ENCODE peak calls at places on chromosome 2, in ten cellular contexts. One of them, this sample, is unnamed. For H3K4me1, the result is how much of the 10 kb centered on the place peaks cover.

GRCh38 chr2:207869784-207870778 is 100.4 kb upstream of the FZD5 start:
- DNase-seq in CD4-positive, alpha-beta memory T cell: no peak
- DNase-seq in trophoblast cell: peak
- DNase-seq in stomach: no peak
- DNase-seq in right cardiac atrium: no peak
- DNase-seq in heart left ventricle: no peak
- DNase-seq in GM23338: no peak
- DNase-seq in Karpas-422: no peak
- DNase-seq in CD8-positive, alpha-beta T cell: no peak
- DNase-seq in mucosa of descending colon: no peak
- DNase-seq in this sample: no peak

GRCh38 chr2:17894005-17894404 is 15.5 kb downstream of the KCNS3 start:
- DNase-seq in CD4-positive, alpha-beta memory T cell: no peak
- DNase-seq in trophoblast cell: no peak
- DNase-seq in stomach: no peak
- DNase-seq in right cardiac atrium: no peak
- DNase-seq in heart left ventricle: no peak
- DNase-seq in GM23338: no peak
- DNase-seq in Karpas-422: no peak
- DNase-seq in CD8-positive, alpha-beta T cell: no peak
- DNase-seq in mucosa of descending colon: no peak
- DNase-seq in this sample: no peak

GRCh38 chr2:199882667-199883066 is 28.4 kb upstream of the C2orf69 start:
- DNase-seq in CD4-positive, alpha-beta memory T cell: no peak
- DNase-seq in trophoblast cell: no peak
- DNase-seq in stomach: no peak
- DNase-seq in right cardiac atrium: no peak
- DNase-seq in heart left ventricle: no peak
- DNase-seq in GM23338: no peak
- DNase-seq in Karpas-422: no peak
- DNase-seq in CD8-positive, alpha-beta T cell: no peak
- DNase-seq in mucosa of descending colon: no peak
- DNase-seq in this sample: no peak

GRCh38 chr2:231294578-231295362 is 96.3 kb downstream of the ARMC9 start:
- DNase-seq in CD4-positive, alpha-beta memory T cell: no peak
- DNase-seq in trophoblast cell: no peak
- DNase-seq in stomach: no peak
- DNase-seq in right cardiac atrium: no peak
- DNase-seq in heart left ventricle: no peak
- DNase-seq in GM23338: no peak
- DNase-seq in Karpas-422: no peak
- DNase-seq in CD8-positive, alpha-beta T cell: no peak
- DNase-seq in mucosa of descending colon: no peak
- DNase-seq in this sample: no peak

GRCh38 chr2:240389302-240389805 is 46.1 kb upstream of the GPC1 start:
- DNase-seq in CD4-positive, alpha-beta memory T cell: no peak
- DNase-seq in trophoblast cell: no peak
- DNase-seq in stomach: no peak
- DNase-seq in right cardiac atrium: peak
- DNase-seq in heart left ventricle: no peak
- DNase-seq in GM23338: no peak
- DNase-seq in Karpas-422: no peak
- DNase-seq in CD8-positive, alpha-beta T cell: no peak
- DNase-seq in mucosa of descending colon: peak
- DNase-seq in this sample: no peak

GRCh38 chr2:177064417-177064816 is 148.2 kb upstream of the HNRNPA3 start:
- DNase-seq in CD4-positive, alpha-beta memory T cell: no peak
- DNase-seq in trophoblast cell: no peak
- DNase-seq in stomach: no peak
- DNase-seq in right cardiac atrium: no peak
- DNase-seq in heart left ventricle: no peak
- DNase-seq in GM23338: peak
- DNase-seq in Karpas-422: no peak
- DNase-seq in CD8-positive, alpha-beta T cell: no peak
- DNase-seq in mucosa of descending colon: no peak
- DNase-seq in this sample: no peak

GRCh38 chr2:19022334-19022733 is 336.1 kb downstream of the OSR1 start:
- DNase-seq in CD4-positive, alpha-beta memory T cell: no peak
- DNase-seq in trophoblast cell: no peak
- DNase-seq in stomach: no peak
- DNase-seq in right cardiac atrium: no peak
- DNase-seq in heart left ventricle: no peak
- DNase-seq in GM23338: no peak
- DNase-seq in Karpas-422: no peak
- DNase-seq in CD8-positive, alpha-beta T cell: no peak
- DNase-seq in mucosa of descending colon: no peak
- DNase-seq in this sample: no peak

GRCh38 chr2:1170241-1170640 is 219.6 kb downstream of the SNTG2 start:
- DNase-seq in CD4-positive, alpha-beta memory T cell: no peak
- DNase-seq in trophoblast cell: no peak
- DNase-seq in stomach: no peak
- DNase-seq in right cardiac atrium: peak
- DNase-seq in heart left ventricle: no peak
- DNase-seq in GM23338: no peak
- DNase-seq in Karpas-422: no peak
- DNase-seq in CD8-positive, alpha-beta T cell: no peak
- DNase-seq in mucosa of descending colon: no peak
- DNase-seq in this sample: no peak

GRCh38 chr2:234435836-234436481 is 60.9 kb downstream of the ARL4C start:
- DNase-seq in CD4-positive, alpha-beta memory T cell: no peak
- DNase-seq in trophoblast cell: no peak
- DNase-seq in stomach: no peak
- DNase-seq in right cardiac atrium: no peak
- DNase-seq in heart left ventricle: no peak
- DNase-seq in GM23338: no peak
- DNase-seq in Karpas-422: no peak
- DNase-seq in CD8-positive, alpha-beta T cell: no peak
- DNase-seq in mucosa of descending colon: no peak
- DNase-seq in this sample: no peak

GRCh38 chr2:126886201-126886905 is 12.3 kb upstream of the TEX51 start:
- DNase-seq in CD4-positive, alpha-beta memory T cell: no peak
- DNase-seq in trophoblast cell: peak
- DNase-seq in stomach: no peak
- DNase-seq in right cardiac atrium: peak
- DNase-seq in heart left ventricle: peak
- DNase-seq in GM23338: peak
- DNase-seq in Karpas-422: peak
- DNase-seq in CD8-positive, alpha-beta T cell: peak
- DNase-seq in mucosa of descending colon: peak
- DNase-seq in this sample: peak

GRCh38 chr2:223973606-223974005 is 16.3 kb downstream of the MRPL44 start:
- DNase-seq in CD4-positive, alpha-beta memory T cell: no peak
- DNase-seq in trophoblast cell: no peak
- DNase-seq in stomach: no peak
- DNase-seq in right cardiac atrium: no peak
- DNase-seq in heart left ventricle: no peak
- DNase-seq in GM23338: no peak
- DNase-seq in Karpas-422: no peak
- DNase-seq in CD8-positive, alpha-beta T cell: no peak
- DNase-seq in mucosa of descending colon: no peak
- DNase-seq in this sample: no peak

GRCh38 chr2:105582952-105583660 is 161.6 kb upstream of the NCK2 start:
- DNase-seq in CD4-positive, alpha-beta memory T cell: no peak
- DNase-seq in trophoblast cell: no peak
- DNase-seq in stomach: no peak
- DNase-seq in right cardiac atrium: no peak
- DNase-seq in heart left ventricle: no peak
- DNase-seq in GM23338: no peak
- DNase-seq in Karpas-422: no peak
- DNase-seq in CD8-positive, alpha-beta T cell: no peak
- DNase-seq in mucosa of descending colon: no peak
- DNase-seq in this sample: no peak

GRCh38 chr2:33620-34019 is 12.7 kb downstream of the FAM110C start:
- DNase-seq in CD4-positive, alpha-beta memory T cell: no peak
- DNase-seq in trophoblast cell: peak
- DNase-seq in stomach: peak
- DNase-seq in right cardiac atrium: no peak
- DNase-seq in heart left ventricle: no peak
- DNase-seq in GM23338: no peak
- DNase-seq in Karpas-422: no peak
- DNase-seq in CD8-positive, alpha-beta T cell: peak
- DNase-seq in mucosa of descending colon: no peak
- DNase-seq in this sample: no peak

GRCh38 chr2:11050565-11050964 is 104.7 kb upstream of the SLC66A3 start:
- DNase-seq in CD4-positive, alpha-beta memory T cell: no peak
- DNase-seq in trophoblast cell: no peak
- DNase-seq in stomach: no peak
- DNase-seq in right cardiac atrium: no peak
- DNase-seq in heart left ventricle: no peak
- DNase-seq in GM23338: no peak
- DNase-seq in Karpas-422: no peak
- DNase-seq in CD8-positive, alpha-beta T cell: no peak
- DNase-seq in mucosa of descending colon: no peak
- DNase-seq in this sample: no peak

GRCh38 chr2:96970248-96970875 is 16.0 kb downstream of the FAM178B start:
- DNase-seq in CD4-positive, alpha-beta memory T cell: no peak
- DNase-seq in trophoblast cell: no peak
- DNase-seq in stomach: peak
- DNase-seq in right cardiac atrium: no peak
- DNase-seq in heart left ventricle: no peak
- DNase-seq in GM23338: no peak
- DNase-seq in Karpas-422: no peak
- DNase-seq in CD8-positive, alpha-beta T cell: no peak
- DNase-seq in mucosa of descending colon: peak
- DNase-seq in this sample: no peak

GRCh38 chr2:227383687-227384086 is 4.1 kb downstream of the SCYGR1 start:
- DNase-seq in CD4-positive, alpha-beta memory T cell: no peak
- DNase-seq in trophoblast cell: no peak
- DNase-seq in stomach: no peak
- DNase-seq in right cardiac atrium: no peak
- DNase-seq in heart left ventricle: no peak
- DNase-seq in GM23338: no peak
- DNase-seq in Karpas-422: no peak
- DNase-seq in CD8-positive, alpha-beta T cell: no peak
- DNase-seq in mucosa of descending colon: no peak
- DNase-seq in this sample: no peak

GRCh38 chr2:65504814-65505697 is 72.7 kb upstream of the SPRED2 start:
- DNase-seq in CD4-positive, alpha-beta memory T cell: no peak
- DNase-seq in trophoblast cell: peak
- DNase-seq in stomach: no peak
- DNase-seq in right cardiac atrium: no peak
- DNase-seq in heart left ventricle: no peak
- DNase-seq in GM23338: no peak
- DNase-seq in Karpas-422: no peak
- DNase-seq in CD8-positive, alpha-beta T cell: no peak
- DNase-seq in mucosa of descending colon: no peak
- DNase-seq in this sample: no peak

GRCh38 chr2:152607793-152608300 is 109.4 kb downstream of the PRPF40A start:
- DNase-seq in CD4-positive, alpha-beta memory T cell: no peak
- DNase-seq in trophoblast cell: peak
- DNase-seq in stomach: no peak
- DNase-seq in right cardiac atrium: no peak
- DNase-seq in heart left ventricle: no peak
- DNase-seq in GM23338: no peak
- DNase-seq in Karpas-422: no peak
- DNase-seq in CD8-positive, alpha-beta T cell: no peak
- DNase-seq in mucosa of descending colon: no peak
- DNase-seq in this sample: no peak
- H3K4me3 ChIP-seq in CD4-positive, alpha-beta memory T cell: no peak
- H3K4me3 ChIP-seq in trophoblast cell: no peak
- H3K4me3 ChIP-seq in stomach: no peak
- H3K4me3 ChIP-seq in right cardiac atrium: no peak
- H3K4me3 ChIP-seq in heart left ventricle: no peak
- H3K4me3 ChIP-seq in GM23338: no peak
- H3K4me3 ChIP-seq in Karpas-422: no peak
- H3K4me3 ChIP-seq in CD8-positive, alpha-beta T cell: no peak
- H3K4me3 ChIP-seq in mucosa of descending colon: no peak
- H3K4me3 ChIP-seq in this sample: no peak

GRCh38 chr2:217858519-217859466 is 144.0 kb downstream of the TNS1 start:
- DNase-seq in CD4-positive, alpha-beta memory T cell: no peak
- DNase-seq in trophoblast cell: peak
- DNase-seq in stomach: peak
- DNase-seq in right cardiac atrium: peak
- DNase-seq in heart left ventricle: peak
- DNase-seq in GM23338: no peak
- DNase-seq in Karpas-422: no peak
- DNase-seq in CD8-positive, alpha-beta T cell: no peak
- DNase-seq in mucosa of descending colon: peak
- DNase-seq in this sample: no peak
- H3K4me1 ChIP-seq in CD4-positive, alpha-beta memory T cell: under half
- H3K4me1 ChIP-seq in trophoblast cell: under half
- H3K4me1 ChIP-seq in stomach: under half
- H3K4me1 ChIP-seq in right cardiac atrium: under half
- H3K4me1 ChIP-seq in heart left ventricle: half or more
- H3K4me1 ChIP-seq in GM23338: under half
- H3K4me1 ChIP-seq in Karpas-422: under half
- H3K4me1 ChIP-seq in CD8-positive, alpha-beta T cell: under half
- H3K4me1 ChIP-seq in mucosa of descending colon: under half
- H3K4me1 ChIP-seq in this sample: under half

GRCh38 chr2:47497843-47498460 is 95.0 kb downstream of the MSH2 start:
- DNase-seq in CD4-positive, alpha-beta memory T cell: no peak
- DNase-seq in trophoblast cell: no peak
- DNase-seq in stomach: no peak
- DNase-seq in right cardiac atrium: no peak
- DNase-seq in heart left ventricle: no peak
- DNase-seq in GM23338: no peak
- DNase-seq in Karpas-422: no peak
- DNase-seq in CD8-positive, alpha-beta T cell: no peak
- DNase-seq in mucosa of descending colon: no peak
- DNase-seq in this sample: no peak
- H3K4me3 ChIP-seq in CD4-positive, alpha-beta memory T cell: no peak
- H3K4me3 ChIP-seq in trophoblast cell: no peak
- H3K4me3 ChIP-seq in stomach: no peak
- H3K4me3 ChIP-seq in right cardiac atrium: no peak
- H3K4me3 ChIP-seq in heart left ventricle: no peak
- H3K4me3 ChIP-seq in GM23338: no peak
- H3K4me3 ChIP-seq in Karpas-422: no peak
- H3K4me3 ChIP-seq in CD8-positive, alpha-beta T cell: no peak
- H3K4me3 ChIP-seq in mucosa of descending colon: no peak
- H3K4me3 ChIP-seq in this sample: no peak

GRCh38 chr2:120251863-120252206 is 817 bp upstream of the RALB start:
- DNase-seq in CD4-positive, alpha-beta memory T cell: no peak
- DNase-seq in trophoblast cell: peak
- DNase-seq in stomach: no peak
- DNase-seq in right cardiac atrium: no peak
- DNase-seq in heart left ventricle: no peak
- DNase-seq in GM23338: no peak
- DNase-seq in Karpas-422: no peak
- DNase-seq in CD8-positive, alpha-beta T cell: no peak
- DNase-seq in mucosa of descending colon: no peak
- DNase-seq in this sample: no peak

GRCh38 chr2:120254178-120254577 is 1.5 kb downstream of the RALB start:
- DNase-seq in CD4-positive, alpha-beta memory T cell: no peak
- DNase-seq in trophoblast cell: no peak
- DNase-seq in stomach: no peak
- DNase-seq in right cardiac atrium: no peak
- DNase-seq in heart left ventricle: no peak
- DNase-seq in GM23338: no peak
- DNase-seq in Karpas-422: no peak
- DNase-seq in CD8-positive, alpha-beta T cell: no peak
- DNase-seq in mucosa of descending colon: no peak
- DNase-seq in this sample: no peak

GRCh38 chr2:120251077-120251476 is 1.6 kb upstream of the RALB start:
- DNase-seq in CD4-positive, alpha-beta memory T cell: no peak
- DNase-seq in trophoblast cell: no peak
- DNase-seq in stomach: no peak
- DNase-seq in right cardiac atrium: no peak
- DNase-seq in heart left ventricle: no peak
- DNase-seq in GM23338: no peak
- DNase-seq in Karpas-422: no peak
- DNase-seq in CD8-positive, alpha-beta T cell: no peak
- DNase-seq in mucosa of descending colon: no peak
- DNase-seq in this sample: no peak

GRCh38 chr2:120252207-120253020 is at the start of gene RALB:
- DNase-seq in CD4-positive, alpha-beta memory T cell: peak
- DNase-seq in trophoblast cell: peak
- DNase-seq in stomach: peak
- DNase-seq in right cardiac atrium: peak
- DNase-seq in heart left ventricle: peak
- DNase-seq in GM23338: peak
- DNase-seq in Karpas-422: peak
- DNase-seq in CD8-positive, alpha-beta T cell: peak
- DNase-seq in mucosa of descending colon: peak
- DNase-seq in this sample: peak

GRCh38 chr2:120253021-120253882 is 600 bp downstream of the RALB start:
- DNase-seq in CD4-positive, alpha-beta memory T cell: no peak
- DNase-seq in trophoblast cell: peak
- DNase-seq in stomach: peak
- DNase-seq in right cardiac atrium: peak
- DNase-seq in heart left ventricle: peak
- DNase-seq in GM23338: peak
- DNase-seq in Karpas-422: peak
- DNase-seq in CD8-positive, alpha-beta T cell: peak
- DNase-seq in mucosa of descending colon: peak
- DNase-seq in this sample: peak
- H3K4me1 ChIP-seq in CD4-positive, alpha-beta memory T cell: half or more
- H3K4me1 ChIP-seq in trophoblast cell: under half
- H3K4me1 ChIP-seq in stomach: under half
- H3K4me1 ChIP-seq in right cardiac atrium: under half
- H3K4me1 ChIP-seq in heart left ventricle: half or more
- H3K4me1 ChIP-seq in GM23338: under half
- H3K4me1 ChIP-seq in Karpas-422: under half
- H3K4me1 ChIP-seq in CD8-positive, alpha-beta T cell: under half
- H3K4me1 ChIP-seq in mucosa of descending colon: under half
- H3K4me1 ChIP-seq in this sample: under half

This sample was measured in naive thymus-derived CD4-positive, alpha-beta T cell.